ENCODE peak calls at places on chromosomes 5 and 9, in four cellular contexts. L is tibial nerve, V is heart right ventricle, A is ovary. E is an unnamed sample.

GRCh38 chr5:168712280-168712924 is 133.2 kb upstream of the PANK3 start:
- DNase-seq in L (peak; percentile 20), A (no peak), V (no peak), E (peak; percentile 67)

GRCh38 chr9:87497604-87498045 is at the start of gene DAPK1:
- DNase-seq in V (peak; percentile 60), L (peak; percentile 40), A (peak; percentile 82), E (peak; percentile 76)

GRCh38 chr5:96657068-96657467 is 5.1 kb upstream of the CAST start:
- DNase-seq in L (peak; percentile 16), V (no peak), A (no peak), E (no peak)

GRCh38 chr9:33223696-33224095 is 16.3 kb upstream of the SPINK4 start:
- DNase-seq in V (no peak), A (no peak), L (no peak), E (no peak)

GRCh38 chr9:6498982-6499381 is 86.0 kb downstream of the UHRF2 start:
- DNase-seq in V (no peak), A (no peak), L (no peak), E (no peak)

GRCh38 chr9:136719212-136719880 is 7.0 kb downstream of the DIPK1B start:
- DNase-seq in V (peak; percentile 68), L (no peak), A (peak; percentile 40), E (no peak)

GRCh38 chr9:34553511-34554021 is 30.8 kb upstream of the ENHO start:
- DNase-seq in A (no peak), V (no peak), L (no peak), E (peak; percentile 57)

GRCh38 chr5:72441861-72442540 is 65.2 kb downstream of the ZNF366 start:
- DNase-seq in V (no peak), A (no peak), L (no peak), E (peak; percentile 71)

GRCh38 chr5:73266925-73267775 is 94.2 kb downstream of the TMEM174 start:
- DNase-seq in L (no peak), V (no peak), A (no peak), E (no peak)

GRCh38 chr9:104868687-104869404 is 59.1 kb downstream of the ABCA1 start:
- DNase-seq in A (peak; percentile 77), L (peak; percentile 56), V (peak; percentile 52), E (peak; percentile 88)

GRCh38 chr9:107919263-107919662 is 429.7 kb upstream of the KLF4 start:
- DNase-seq in V (no peak), A (no peak), L (no peak), E (no peak)

GRCh38 chr9:115278241-115279035 is 160.5 kb upstream of the TNC start:
- DNase-seq in V (no peak), A (no peak), L (no peak), E (no peak)

GRCh38 chr9:34518110-34518616 is 4.6 kb downstream of the ENHO start:
- DNase-seq in V (no peak), L (no peak), A (no peak), E (no peak)

GRCh38 chr9:83544002-83544698 is 5.9 kb upstream of the FRMD3 start:
- DNase-seq in L (no peak), A (peak; percentile 18), V (peak; percentile 36), E (no peak)

GRCh38 chr9:120927125-120928014 is 774 bp upstream of the TRAF1 start:
- DNase-seq in V (no peak), A (no peak), L (no peak), E (no peak)

GRCh38 chr5:14584848-14585247 is 3.3 kb downstream of the OTULINL start:
- DNase-seq in L (no peak), V (no peak), A (no peak), E (no peak)

GRCh38 chr5:96434201-96434645 is 1.2 kb upstream of the PCSK1 start:
- DNase-seq in L (peak; percentile 54), V (peak; percentile 59), A (peak; percentile 49), E (peak; percentile 82)

GRCh38 chr5:111734013-111734412 is 23.0 kb downstream of the NREP start:
- DNase-seq in V (no peak), L (no peak), A (no peak), E (no peak)

GRCh38 chr9:129696803-129697110 is 31.3 kb downstream of the PRRX2 start:
- DNase-seq in L (no peak), A (no peak), V (no peak), E (no peak)

GRCh38 chr9:129695870-129696269 is 30.4 kb downstream of the PRRX2 start:
- DNase-seq in A (no peak), L (no peak), V (no peak), E (no peak)

GRCh38 chr9:129697956-129698757 is 32.7 kb downstream of the PRRX2 start:
- DNase-seq in A (peak; percentile 40), L (peak; percentile 50), V (peak; percentile 35), E (peak; percentile 94)

GRCh38 chr9:129694265-129694664 is 28.8 kb downstream of the PRRX2 start:
- DNase-seq in L (no peak), A (no peak), V (no peak), E (peak; percentile 87)

DNA sequence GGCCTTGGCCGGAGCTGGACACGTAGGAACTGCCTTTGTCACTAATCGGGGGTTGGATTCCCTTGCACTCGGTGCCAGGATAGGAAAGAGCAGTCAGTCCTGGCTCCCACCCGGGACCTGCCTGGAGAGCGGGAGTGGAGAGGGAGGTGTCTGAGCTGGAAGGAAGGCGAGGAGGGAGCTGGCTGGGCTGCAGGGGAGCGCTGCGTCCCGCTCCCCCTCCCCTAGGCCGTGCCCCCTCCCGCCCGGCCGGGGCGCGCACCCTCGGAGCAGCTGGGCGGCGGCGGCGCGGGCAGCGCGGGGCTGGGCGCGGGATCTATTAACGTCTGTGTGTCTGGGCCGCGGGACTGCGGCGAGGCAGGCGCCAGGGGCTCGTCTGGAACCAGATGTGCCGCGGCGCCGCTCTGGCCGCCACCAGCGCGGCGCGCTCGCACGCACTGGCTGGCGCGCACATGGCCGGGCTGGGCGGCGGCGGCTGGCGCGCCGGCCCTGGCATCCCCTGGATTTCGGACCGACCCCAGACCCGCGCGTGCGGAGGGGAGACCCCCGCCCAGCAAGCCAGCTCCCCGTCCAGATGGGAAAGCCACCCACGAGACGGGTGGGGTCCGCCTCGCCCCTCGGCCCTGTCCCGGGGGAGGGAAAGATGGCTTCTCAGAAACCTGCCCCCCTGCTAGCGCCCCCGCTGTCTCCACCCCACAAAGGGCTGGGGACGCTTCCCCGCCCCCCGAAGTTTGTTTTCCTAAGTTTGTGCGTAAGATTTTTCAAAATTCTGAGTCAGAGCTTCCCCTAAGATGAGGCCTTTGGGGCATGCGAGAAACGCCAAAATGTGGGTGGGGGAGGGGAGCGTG is 31.9 kb downstream of the PRRX2 start:
- DNase-seq in V (peak; percentile 35), A (peak; percentile 66), L (peak; percentile 52), E (peak; percentile 88)
- H3K4me3 ChIP-seq in V (no peak overlapping the region), A (peak overlapping the region; percentile 32), L (peak overlapping the region; percentile 31), E (peak overlapping the region; percentile 5)

GRCh38 chr5:59187772-59188347 is 605.0 kb downstream of the RAB3C start:
- DNase-seq in V (no peak), L (no peak), A (no peak), E (no peak)

GRCh38 chr5:59184769-59185168 is 601.9 kb downstream of the RAB3C start:
- DNase-seq in A (no peak), L (no peak), V (no peak), E (no peak)

GRCh38 chr5:59188415-59189225 is 605.7 kb downstream of the RAB3C start:
- DNase-seq in A (peak; percentile 59), L (peak; percentile 50), V (peak; percentile 65), E (peak; percentile 78)

GRCh38 chr5:59186623-59187022 is 603.7 kb downstream of the RAB3C start:
- DNase-seq in A (no peak), V (no peak), L (no peak), E (no peak)

DNA sequence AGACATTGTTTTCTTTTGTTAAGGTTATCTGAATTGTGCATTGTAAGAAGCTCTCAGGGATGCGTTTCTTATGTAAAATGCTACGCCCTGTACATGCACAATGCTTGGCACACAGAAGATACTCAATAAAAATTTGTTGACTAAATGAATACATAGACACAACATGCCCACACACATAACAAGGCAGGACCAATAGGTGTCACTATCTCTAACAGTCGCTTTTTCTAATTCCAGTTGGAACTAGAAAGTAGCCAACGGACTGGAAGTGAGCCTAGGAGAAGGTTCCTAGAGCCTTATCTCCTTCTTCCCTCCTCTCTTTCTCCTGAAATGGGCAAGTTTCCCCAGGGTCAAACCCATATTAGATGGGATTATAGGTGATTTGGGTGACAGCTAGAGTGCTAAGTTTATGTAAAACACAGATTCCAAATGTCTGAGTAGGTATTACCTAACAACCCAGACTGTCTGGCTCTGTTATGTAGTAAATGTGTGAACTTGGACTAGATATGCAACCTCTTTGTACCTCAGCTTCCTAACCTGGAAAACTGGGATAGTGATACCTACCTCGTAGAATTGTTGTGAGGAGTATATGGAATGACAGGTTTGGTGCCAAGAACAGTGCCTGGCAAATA is 603.0 kb downstream of the RAB3C start:
- DNase-seq in A (no peak), L (no peak), V (no peak), E (no peak)
- H3K4me1 ChIP-seq in A (no peaks in the 10 kb centered on the region), L (no peaks in the 10 kb centered on the region), V (no peaks in the 10 kb centered on the region), E (no peaks in the 10 kb centered on the region)

GRCh38 chr5:32002755-32003154 is 171.4 kb downstream of the GOLPH3 start:
- DNase-seq in V (no peak), L (no peak), A (no peak), E (no peak)

GRCh38 chr5:32001284-32001683 is 172.8 kb downstream of the GOLPH3 start:
- DNase-seq in L (no peak), V (no peak), A (no peak), E (no peak)

GRCh38 chr5:31999470-31999869 is 174.6 kb downstream of the GOLPH3 start:
- DNase-seq in A (no peak), V (no peak), L (no peak), E (no peak)

GRCh38 chr5:32001722-32002121 is 172.4 kb downstream of the GOLPH3 start:
- DNase-seq in V (no peak), L (no peak), A (no peak), E (no peak)

GRCh38 chr5:32000726-32001125 is 173.4 kb downstream of the GOLPH3 start:
- DNase-seq in A (no peak), L (no peak), V (no peak), E (no peak)
- H3K9me3 ChIP-seq in A (no peaks in the 10 kb centered on the region), L (no peaks in the 10 kb centered on the region), V (no peaks in the 10 kb centered on the region), E (no peaks in the 10 kb centered on the region)

GRCh38 chr5:176631383-176631970 is 1.0 kb downstream of the EIF4E1B start:
- DNase-seq in A (no peak), V (no peak), L (no peak), E (no peak)

GRCh38 chr5:176628406-176629228 is 1.7 kb downstream of the SNCB start:
- DNase-seq in L (no peak), V (no peak), A (no peak), E (no peak)

GRCh38 chr5:176629317-176629852 is 949 bp downstream of the SNCB start:
- DNase-seq in L (no peak), A (no peak), V (no peak), E (no peak)

GRCh38 chr5:176630681-176631222 is 277 bp downstream of the EIF4E1B start:
- DNase-seq in L (no peak), V (no peak), A (no peak), E (no peak)

DNA sequence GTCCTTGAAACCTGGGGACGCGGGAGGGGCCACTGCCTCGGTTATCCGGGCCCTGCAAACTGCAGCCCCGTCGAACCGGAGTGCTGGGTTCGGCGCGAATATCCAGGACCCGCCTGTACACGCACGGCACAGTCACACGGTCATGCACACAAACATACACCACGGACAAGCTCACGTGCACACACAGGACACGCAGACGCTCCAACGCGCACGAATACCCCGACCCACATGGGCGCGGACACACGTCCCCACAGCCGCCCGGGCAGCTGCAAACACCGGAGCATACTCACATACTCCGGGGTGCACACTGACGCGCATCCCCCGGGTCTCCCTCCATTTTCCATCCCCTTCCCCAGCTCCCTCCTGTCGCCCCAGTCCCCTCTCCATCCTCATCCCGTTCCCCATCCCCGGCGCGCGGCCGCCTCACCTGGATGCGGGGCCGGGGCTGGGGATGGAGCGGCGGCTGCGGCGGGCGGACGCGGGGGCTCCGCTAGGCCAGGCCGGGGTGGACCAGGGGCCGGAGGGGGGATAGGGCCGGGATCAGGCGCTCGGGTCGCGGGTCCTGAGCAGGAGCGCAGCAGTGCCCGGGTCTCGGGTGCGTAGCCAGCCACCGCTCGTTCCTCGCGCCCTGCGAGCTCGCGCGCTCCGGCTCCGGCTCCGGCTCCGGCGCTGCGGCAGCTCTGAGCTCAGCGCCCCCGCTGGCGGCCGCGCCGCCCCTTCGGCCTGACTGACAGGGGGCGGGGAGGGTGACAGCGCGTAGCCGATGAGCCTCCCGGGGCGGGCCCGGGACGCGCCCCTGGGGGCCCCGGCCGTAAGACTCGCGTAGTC is at the start of the genes EIF4E1B and SNCB:
- DNase-seq in V (peak; percentile 39), L (no peak), A (no peak), E (no peak)
- H3K4me3 ChIP-seq in V (no peak within 1 kb of the TSS), L (peak within 1 kb of the TSS; percentile 32), A (no peak within 1 kb of the TSS), E (peak within 1 kb of the TSS; percentile 5)

E was measured in aorta.